ENCODE peak calls at places on chromosomes 7 and 10, in six cellular contexts. U is neural crest cell, Q is hepatocyte, L is ovary, N is left ventricle myocardium inferior, C is mucosa of descending colon. V is an unnamed sample.

GRCh38 chr10:29268011-29268410 is 20.9 kb upstream of the LYZL1 start:
- DNase-seq in U (no peak), Q (no peak), L (no peak), N (no peak), C (no peak), V (no peak)

GRCh38 chr7:49174396-49174795 is 250.0 kb downstream of the CDC14C start:
- DNase-seq in U (no peak), Q (no peak), L (no peak), N (no peak), C (no peak), V (no peak)

GRCh38 chr10:132440791-132441565 is 44.0 kb downstream of the PWWP2B start:
- DNase-seq in U (no peak), Q (no peak), L (no peak), N (no peak), C (no peak), V (no peak)

GRCh38 chr10:124301736-124302135 is 117.0 kb downstream of the OAT start:
- DNase-seq in U (no peak), Q (no peak), L (no peak), N (no peak), C (no peak), V (no peak)

GRCh38 chr7:22561895-22562593 is 62.1 kb upstream of the STEAP1B start:
- DNase-seq in U (no peak), Q (peak), L (no peak), N (no peak), C (no peak), V (no peak)

GRCh38 chr7:112423987-112424386 is 26.3 kb upstream of the IFRD1 start:
- DNase-seq in U (no peak), Q (no peak), L (no peak), N (no peak), C (no peak), V (no peak)

GRCh38 chr10:98675902-98676301 is 229.2 kb upstream of the HPS1 start:
- DNase-seq in U (no peak), Q (no peak), L (no peak), N (no peak), C (no peak), V (no peak)

GRCh38 chr7:27175626-27176342 is 1.7 kb upstream of the HOXA10 start:
- DNase-seq in U (no peak), Q (no peak), L (no peak), N (peak), C (no peak), V (no peak)

GRCh38 chr7:84949067-84949466 is 237.8 kb downstream of the SEMA3D start:
- DNase-seq in U (no peak), Q (no peak), L (no peak), N (no peak), C (no peak), V (no peak)

GRCh38 chr7:74542558-74543117 is 88.9 kb downstream of the GTF2IRD1 start:
- DNase-seq in U (no peak), Q (no peak), L (no peak), N (peak), C (peak), V (no peak)

GRCh38 chr10:100339236-100339635 is 7.8 kb upstream of the SCD start:
- DNase-seq in U (no peak), Q (no peak), L (no peak), N (no peak), C (no peak), V (peak)

GRCh38 chr10:70759769-70760168 is 25.4 kb downstream of the TBATA start:
- DNase-seq in U (no peak), Q (no peak), L (no peak), N (no peak), C (no peak), V (no peak)

GRCh38 chr10:14476641-14477407 is 146.1 kb upstream of the FRMD4A start:
- DNase-seq in U (no peak), Q (no peak), L (no peak), N (no peak), C (no peak), V (no peak)

GRCh38 chr10:59991661-59992060 is 85.3 kb upstream of the CCDC6 start:
- DNase-seq in U (no peak), Q (peak), L (no peak), N (no peak), C (peak), V (no peak)

GRCh38 chr10:74047304-74047703 is 49.4 kb downstream of the VCL start:
- DNase-seq in U (no peak), Q (no peak), L (no peak), N (no peak), C (no peak), V (no peak)

GRCh38 chr7:27709137-27710075 is 30.6 kb upstream of the TAX1BP1 start:
- DNase-seq in U (no peak), Q (no peak), L (no peak), N (no peak), C (no peak), V (no peak)

GRCh38 chr10:86900955-86901354 is 56.5 kb downstream of the MMRN2 start:
- DNase-seq in U (no peak), Q (peak), L (peak), N (peak), C (peak), V (no peak)

GRCh38 chr7:1225462-1226154 is 7.1 kb upstream of the UNCX start:
- DNase-seq in U (no peak), Q (peak), L (no peak), N (no peak), C (peak), V (no peak)

GRCh38 chr7:101674439-101674838 is 45.3 kb upstream of the MYL10 start:
- DNase-seq in U (no peak), Q (no peak), L (no peak), N (no peak), C (no peak), V (no peak)

GRCh38 chr7:44325811-44326241 is 432 bp upstream of the CAMK2B start:
- DNase-seq in U (no peak), Q (no peak), L (no peak), N (no peak), C (no peak), V (no peak)
- TF ChIP-seq CTCF in U (no peak), Q (no peak), L (no peak), N (peak), C (no peak), V (no peak)

DNA sequence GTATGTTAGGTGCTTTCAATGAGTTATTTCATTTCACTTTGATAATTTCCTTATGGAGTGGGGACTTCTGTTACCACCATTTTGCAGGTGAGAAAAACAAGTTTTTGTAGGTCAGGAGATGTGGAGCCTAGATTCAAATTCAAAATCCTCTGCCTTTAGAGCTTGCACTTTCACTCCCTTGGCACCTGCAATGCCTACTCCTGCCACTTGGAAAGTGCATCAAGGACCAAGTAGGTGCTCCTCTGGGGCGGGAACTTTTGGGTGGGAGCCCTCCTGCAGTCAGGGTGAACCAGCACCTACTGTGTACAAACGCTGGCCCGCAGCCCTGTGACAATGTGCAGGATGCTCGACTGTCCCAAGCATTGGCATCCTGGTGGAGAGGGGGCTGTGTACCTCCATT is 199.0 kb downstream of the EMX2 start:
- DNase-seq in U (no peak), Q (no peak), L (no peak), N (no peak), C (no peak), V (no peak)
- TF ChIP-seq CTCF in U (peak), Q (no peak), L (no peak), N (no peak), C (no peak), V (no peak)

GRCh38 chr10:120600871-120601644 is 144.0 kb downstream of the PLPP4 start:
- DNase-seq in U (peak), Q (peak), L (no peak), N (no peak), C (no peak), V (no peak)
- TF ChIP-seq CTCF in U (peak), Q (peak), L (no peak), N (no peak), C (no peak), V (no peak)

GRCh38 chr10:50416181-50416824 is 165.0 kb upstream of the ASAH2 start:
- DNase-seq in U (no peak), Q (no peak), L (no peak), N (no peak), C (no peak), V (no peak)
- TF ChIP-seq CTCF in U (peak), Q (no peak), L (no peak), N (peak), C (no peak), V (no peak)

GRCh38 chr10:101444058-101444457 is 90.1 kb downstream of the BTRC start:
- DNase-seq in U (no peak), Q (no peak), L (no peak), N (no peak), C (no peak), V (no peak)
- TF ChIP-seq CTCF in U (peak), Q (no peak), L (no peak), N (peak), C (no peak), V (no peak)

DNA sequence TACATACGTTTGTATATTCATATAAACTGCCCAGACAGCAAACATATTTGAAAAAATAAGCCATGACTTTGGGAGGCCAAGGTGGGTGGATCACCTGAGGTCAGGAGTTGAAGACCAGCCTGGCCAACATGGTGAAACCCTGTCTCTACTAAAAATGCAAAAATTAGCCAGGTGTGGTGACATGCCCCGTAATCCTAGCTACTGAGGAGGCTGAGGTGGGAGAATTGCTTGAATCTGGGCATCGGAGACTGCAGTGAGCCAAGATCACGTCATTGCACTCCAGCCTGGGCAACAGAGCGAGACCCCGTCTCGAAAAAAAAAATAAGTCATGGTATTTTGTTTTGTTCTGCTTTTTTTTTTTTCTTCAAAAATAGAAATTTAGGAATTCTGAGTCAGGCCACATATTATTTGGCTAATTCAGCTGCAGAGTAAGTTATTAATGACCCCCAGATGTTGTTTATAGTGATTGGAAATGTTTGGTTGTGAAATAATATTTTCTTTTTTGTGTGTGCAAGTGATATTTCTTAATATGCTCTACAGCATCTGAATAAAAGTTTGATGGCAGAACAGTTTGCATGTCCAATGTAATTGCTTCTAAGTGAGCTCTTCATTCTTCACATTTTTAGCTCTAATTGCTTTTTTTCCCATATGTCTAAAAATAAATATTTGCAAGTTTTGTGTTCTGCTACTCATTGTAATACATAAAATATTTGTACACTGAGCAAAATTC is 115.8 kb downstream of the ARID5B start:
- DNase-seq in U (no peak), Q (no peak), L (no peak), N (no peak), C (no peak), V (peak)
- TF ChIP-seq CTCF in U (no peak), Q (no peak), L (no peak), N (no peak), C (no peak), V (no peak)

GRCh38 chr7:2393751-2394150 is 9.7 kb upstream of the CHST12 start:
- DNase-seq in U (no peak), Q (no peak), L (peak), N (no peak), C (no peak), V (no peak)
- TF ChIP-seq CTCF in U (no peak), Q (no peak), L (no peak), N (no peak), C (no peak), V (no peak)

V was measured in activated B cell treated with CpG ODN at 0.5 μM for 24 hours.